ENCODE peak calls at places on chromosomes 1 and 21, in six cellular contexts. P is ovary, U is Peyer's patch, G is uterus, N is neural progenitor cell, V is mammary epithelial cell. O is an unnamed sample.

GRCh38 chr1:50425376-50426107 is 2.3 kb upstream of the DMRTA2 start:
- DNase-seq in P (no peak), U (no peak), G (no peak), N (peak; percentile 75), V (no peak), O (no peak)

GRCh38 chr1:68490046-68490651 is 6.7 kb downstream of the DEPDC1 start:
- DNase-seq in P (no peak), U (no peak), G (no peak), N (no peak), V (peak; percentile 43), O (no peak)

GRCh38 chr1:58932820-58933598 is 149.2 kb upstream of the JUN start:
- DNase-seq in P (no peak), U (peak; percentile 92), G (no peak), N (no peak), V (peak; percentile 98), O (peak; percentile 95)

GRCh38 chr1:93735722-93736121 is 54.1 kb upstream of the BCAR3 start:
- DNase-seq in P (no peak), U (no peak), G (no peak), N (no peak), V (peak; percentile 81), O (no peak)

GRCh38 chr1:192904438-192904895 is 95.6 kb downstream of the RGS2 start:
- DNase-seq in P (peak; percentile 36), U (no peak), G (no peak), N (no peak), V (peak; percentile 88), O (no peak)

GRCh38 chr1:65119951-65120350 is 28.1 kb upstream of the AK4 start:
- DNase-seq in P (no peak), U (no peak), G (no peak), N (no peak), V (no peak), O (no peak)

GRCh38 chr1:225627304-225627947 is 25.5 kb downstream of the ENAH start:
- DNase-seq in P (no peak), U (no peak), G (no peak), N (no peak), V (no peak), O (no peak)

GRCh38 chr1:236287757-236288619 is 6.2 kb upstream of the ERO1B start:
- DNase-seq in P (peak; percentile 80), U (no peak), G (peak; percentile 72), N (peak; percentile 94), V (no peak), O (no peak)

GRCh38 chr1:40948741-40949528 is 30.6 kb upstream of the CTPS1 start:
- DNase-seq in P (no peak), U (no peak), G (no peak), N (peak; percentile 79), V (peak; percentile 76), O (no peak)

GRCh38 chr1:24003331-24003972 is 23.3 kb upstream of the SRSF10 start:
- DNase-seq in P (no peak), U (no peak), G (no peak), N (peak; percentile 47), V (peak; percentile 70), O (no peak)

GRCh38 chr1:22494144-22494543 is 42.5 kb downstream of the ZBTB40 start:
- DNase-seq in P (no peak), U (no peak), G (no peak), N (no peak), V (no peak), O (no peak)

GRCh38 chr1:51564124-51564523 is 45.1 kb upstream of the EPS15 start:
- DNase-seq in P (no peak), U (no peak), G (no peak), N (no peak), V (peak; percentile 60), O (no peak)

GRCh38 chr1:33302325-33302724 is 18.6 kb downstream of the A3GALT2 start:
- DNase-seq in P (no peak), U (no peak), G (no peak), N (no peak), V (no peak), O (no peak)

GRCh38 chr1:197144570-197145325 is 1.7 kb downstream of the ASPM start:
- DNase-seq in P (no peak), U (no peak), G (no peak), N (no peak), V (peak; percentile 31), O (no peak)

GRCh38 chr1:197149340-197149739 is 2.9 kb upstream of the ASPM start:
- DNase-seq in P (no peak), U (no peak), G (no peak), N (no peak), V (no peak), O (no peak)

GRCh38 chr1:197146108-197147095 is at the start of gene ASPM:
- DNase-seq in P (peak; percentile 93), U (peak; percentile 95), G (peak; percentile 90), N (peak; percentile 97), V (peak; percentile 92), O (peak; percentile 95)

GRCh38 chr1:197141556-197141955 is 4.9 kb downstream of the ASPM start:
- DNase-seq in P (no peak), U (no peak), G (no peak), N (no peak), V (no peak), O (no peak)

DNA sequence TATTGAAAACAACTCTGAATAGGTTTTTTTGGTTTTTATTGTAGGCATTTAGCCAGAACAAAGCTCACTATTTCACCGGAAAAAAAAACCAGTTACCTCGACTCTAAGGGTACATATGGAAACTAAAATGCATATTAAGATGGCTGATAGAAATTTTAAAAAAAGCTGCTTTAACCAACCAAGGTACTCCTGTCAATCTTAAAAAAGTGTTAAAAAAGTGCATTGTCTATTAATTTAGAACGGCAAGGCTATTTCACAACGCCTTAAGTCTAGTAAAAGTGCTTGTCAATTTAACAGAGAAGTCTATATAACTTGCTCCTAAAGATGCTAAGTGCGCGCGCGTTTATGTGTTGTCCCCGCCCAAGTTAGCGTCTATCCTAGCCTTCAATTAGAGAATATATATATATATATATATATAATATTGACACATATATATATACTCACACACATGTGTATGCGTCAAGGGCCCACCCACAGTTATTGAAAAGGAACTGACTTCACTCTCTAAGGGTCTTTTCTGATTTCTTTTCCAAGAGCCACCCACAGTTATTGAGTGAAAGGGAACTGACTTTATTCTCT is 929 bp downstream of the ASPM start:
- DNase-seq in P (no peak), U (no peak), G (no peak), N (no peak), V (no peak), O (no peak)
- H3K4me3 ChIP-seq in P (peak overlapping the region; percentile 61), U (peak overlapping the region; percentile 62), G (peak overlapping the region; percentile 51), N (peak overlapping the region; percentile 93), V (peak overlapping the region; percentile 74), O (no peak overlapping the region)

DNA sequence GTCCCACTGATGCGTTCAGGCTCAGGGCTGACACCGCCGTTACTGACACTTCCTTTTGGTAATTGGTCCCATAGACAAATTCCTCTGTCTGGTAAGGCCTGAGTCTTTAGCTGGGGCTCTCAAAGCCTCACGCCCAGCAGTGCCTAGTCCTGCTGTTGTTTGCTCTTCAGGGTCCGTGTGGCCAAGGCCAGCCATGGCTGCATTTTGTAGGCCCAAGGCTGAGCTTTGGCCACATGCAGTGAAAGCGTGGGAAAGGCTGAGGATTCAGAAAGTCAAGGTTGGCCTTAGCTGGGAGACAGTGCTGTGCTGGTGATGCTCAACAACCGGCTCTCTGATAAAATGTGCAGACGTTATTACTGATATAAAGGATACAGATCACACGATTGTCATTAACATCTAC is 63.5 kb upstream of the C1orf174 start:
- DNase-seq in P (no peak), U (no peak), G (no peak), N (no peak), V (no peak), O (no peak)
- H3K9me3 ChIP-seq in P (no peaks in the 10 kb centered on the region), U (no peaks in the 10 kb centered on the region), G (no peaks in the 10 kb centered on the region), N (no peaks in the 10 kb centered on the region), V (peaks cover 10% of the 10 kb centered on the region), O (no peaks in the 10 kb centered on the region)

DNA sequence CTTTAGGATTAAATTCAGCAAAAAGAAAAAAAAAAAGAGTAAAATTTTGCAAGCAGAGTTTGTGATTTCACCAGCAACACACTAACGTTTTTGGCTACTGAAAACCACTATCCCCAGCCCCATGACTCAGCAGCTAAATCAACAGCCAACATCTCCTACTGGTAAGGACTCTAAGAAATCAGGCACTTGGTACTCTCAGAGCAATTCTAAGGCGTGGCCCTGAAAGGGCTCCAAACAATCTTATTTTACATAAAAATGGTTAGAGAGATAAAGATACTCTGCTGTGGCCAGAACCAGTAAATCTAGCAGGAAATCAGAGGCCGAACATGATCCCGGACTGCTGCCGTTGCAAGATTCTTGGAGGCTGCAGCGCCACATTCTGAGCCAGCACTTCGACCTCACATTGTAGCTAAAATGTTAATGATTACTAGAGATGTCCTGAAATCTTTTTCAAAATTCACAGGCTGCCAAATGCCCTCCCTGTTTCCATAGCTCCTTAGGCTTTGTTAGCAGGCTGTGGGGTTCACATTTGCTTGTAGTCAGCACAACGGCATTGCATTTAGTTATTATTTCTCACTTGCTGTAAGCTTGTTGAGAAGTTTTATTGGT is 1.7 kb upstream of the ENO1 start:
- DNase-seq in P (no peak), U (peak; percentile 70), G (peak; percentile 86), N (no peak), V (peak; percentile 85), O (peak; percentile 55)
- TF ChIP-seq CTCF in P (no peak), U (peak; percentile 1), G (no peak), N (no peak), V (no peak), O (no peak)

DNA sequence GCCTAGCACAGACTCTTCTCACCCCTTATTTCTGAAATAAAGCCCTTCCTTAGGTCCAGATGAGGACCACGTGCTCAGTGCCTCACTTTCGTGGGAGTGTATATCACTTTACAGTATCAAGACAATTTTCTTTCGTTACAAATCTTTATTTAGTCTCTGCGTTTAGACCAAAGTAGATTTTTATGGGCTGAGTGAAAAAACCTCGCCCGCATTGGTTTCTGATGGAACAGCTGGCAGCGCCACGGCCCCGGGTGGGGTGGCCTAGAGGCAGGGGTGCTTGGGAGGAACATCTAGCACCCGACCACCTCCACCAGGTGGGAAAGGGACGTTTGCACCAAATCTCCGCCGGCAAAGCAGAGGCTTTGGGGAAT is 7.6 kb downstream of the SIM2 start:
- DNase-seq in P (no peak), U (no peak), G (no peak), N (no peak), V (no peak), O (no peak)
- H3K4me3 ChIP-seq in P (no peak overlapping the region), U (no peak overlapping the region), G (no peak overlapping the region), N (no peak overlapping the region), V (no peak overlapping the region), O (no peak overlapping the region)

GRCh38 chr1:79052829-79053449 is 46.4 kb upstream of the ADGRL4 start:
- DNase-seq in P (no peak), U (no peak), G (no peak), N (no peak), V (no peak), O (no peak)
- H3K9me3 ChIP-seq in P (no peaks in the 10 kb centered on the region), U (no peaks in the 10 kb centered on the region), G (no peaks in the 10 kb centered on the region), N (no peaks in the 10 kb centered on the region), V (no peaks in the 10 kb centered on the region), O (peaks cover 8% of the 10 kb centered on the region)

DNA sequence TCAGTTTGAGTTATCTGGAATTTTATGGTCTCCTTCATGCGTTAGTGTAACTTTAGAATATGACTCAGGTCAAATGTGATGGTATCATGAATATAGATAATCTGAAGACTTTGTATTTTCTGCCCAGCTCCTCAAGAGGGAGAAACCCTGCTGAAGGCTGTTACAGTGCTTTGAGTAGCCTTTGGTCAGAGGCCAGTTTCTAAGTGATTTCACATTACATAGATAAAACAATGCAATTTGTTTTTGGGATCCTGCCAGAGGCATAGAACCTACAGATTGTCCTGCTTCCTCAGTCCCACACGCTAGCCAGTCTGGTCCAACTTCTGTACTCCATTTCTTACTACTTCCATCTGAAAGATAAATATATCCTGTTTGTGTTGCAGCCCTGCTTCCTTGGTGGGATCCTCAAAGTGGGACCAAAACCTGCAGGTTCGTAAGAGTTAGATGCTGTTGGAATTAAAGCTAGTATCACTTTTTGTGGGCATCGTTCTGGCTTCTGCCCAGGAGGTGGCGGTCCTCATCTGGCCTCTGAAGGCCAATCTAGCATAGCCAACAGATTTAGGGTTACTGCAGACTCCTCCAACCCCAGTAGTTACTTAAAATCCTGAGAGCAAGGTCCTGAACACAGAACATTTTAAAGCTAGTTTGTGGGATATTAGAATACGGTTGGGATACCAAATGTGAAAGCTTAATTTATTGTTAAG is 645.8 kb upstream of the USP24 start:
- DNase-seq in P (no peak), U (no peak), G (no peak), N (peak; percentile 53), V (no peak), O (no peak)
- TF ChIP-seq CTCF in P (no peak), U (no peak), G (no peak), N (peak; percentile 56), V (no peak), O (no peak)

O was measured in mucosa of descending colon.